ENCODE peak calls at places on chromosomes 1 and 21, in seven cellular contexts. One of them, this sample, is unnamed.

GRCh38 chr1:15128520-15129313 is 24.8 kb upstream of the TMEM51 start:
- DNase-seq in SW480: peak; percentile 69
- DNase-seq in IMR-90: peak; percentile 65
- DNase-seq in activated CD4-positive, alpha-beta T cell treated with anti-CD3 and anti-CD28 coated beads, Interleukin-2, amount 10 ng/mL, durations not matched to agents 7 days and 5 days: peak; percentile 72
- DNase-seq in anterior cingulate cortex: peak; percentile 25
- DNase-seq in NCI-H1105: peak; percentile 28
- DNase-seq in keratinocyte: no peak
- DNase-seq in this sample: no peak

GRCh38 chr1:65904681-65905083 is 112.0 kb downstream of the PDE4B start:
- DNase-seq in keratinocyte: no peak
- DNase-seq in NCI-H1105: no peak
- DNase-seq in IMR-90: peak; percentile 46
- DNase-seq in anterior cingulate cortex: no peak
- DNase-seq in SW480: no peak
- DNase-seq in activated CD4-positive, alpha-beta T cell treated with anti-CD3 and anti-CD28 coated beads, Interleukin-2, amount 10 ng/mL, durations not matched to agents 7 days and 5 days: no peak
- DNase-seq in this sample: no peak

GRCh38 chr1:10785855-10786638 is 10.4 kb downstream of the CASZ1 start:
- DNase-seq in keratinocyte: no peak
- DNase-seq in SW480: no peak
- DNase-seq in NCI-H1105: no peak
- DNase-seq in activated CD4-positive, alpha-beta T cell treated with anti-CD3 and anti-CD28 coated beads, Interleukin-2, amount 10 ng/mL, durations not matched to agents 7 days and 5 days: no peak
- DNase-seq in IMR-90: no peak
- DNase-seq in anterior cingulate cortex: no peak
- DNase-seq in this sample: no peak

GRCh38 chr1:89261926-89262540 is 10.6 kb downstream of the GBP5 start:
- DNase-seq in anterior cingulate cortex: peak; percentile 4
- DNase-seq in NCI-H1105: peak; percentile 87
- DNase-seq in SW480: no peak
- DNase-seq in keratinocyte: no peak
- DNase-seq in activated CD4-positive, alpha-beta T cell treated with anti-CD3 and anti-CD28 coated beads, Interleukin-2, amount 10 ng/mL, durations not matched to agents 7 days and 5 days: no peak
- DNase-seq in IMR-90: no peak
- DNase-seq in this sample: no peak

GRCh38 chr1:2255420-2256369 is 27.6 kb downstream of the SKI start:
- DNase-seq in activated CD4-positive, alpha-beta T cell treated with anti-CD3 and anti-CD28 coated beads, Interleukin-2, amount 10 ng/mL, durations not matched to agents 7 days and 5 days: peak; percentile 88
- DNase-seq in SW480: peak; percentile 74
- DNase-seq in IMR-90: peak; percentile 73
- DNase-seq in NCI-H1105: no peak
- DNase-seq in keratinocyte: peak; percentile 44
- DNase-seq in anterior cingulate cortex: no peak
- DNase-seq in this sample: peak; percentile 0

GRCh38 chr1:91552091-91552490 is 51.4 kb downstream of the CDC7 start:
- DNase-seq in anterior cingulate cortex: no peak
- DNase-seq in keratinocyte: no peak
- DNase-seq in IMR-90: peak; percentile 43
- DNase-seq in SW480: no peak
- DNase-seq in activated CD4-positive, alpha-beta T cell treated with anti-CD3 and anti-CD28 coated beads, Interleukin-2, amount 10 ng/mL, durations not matched to agents 7 days and 5 days: no peak
- DNase-seq in NCI-H1105: no peak
- DNase-seq in this sample: no peak

GRCh38 chr1:230832466-230832865 is 35.9 kb downstream of the C1orf198 start:
- DNase-seq in IMR-90: no peak
- DNase-seq in SW480: no peak
- DNase-seq in anterior cingulate cortex: no peak
- DNase-seq in keratinocyte: no peak
- DNase-seq in activated CD4-positive, alpha-beta T cell treated with anti-CD3 and anti-CD28 coated beads, Interleukin-2, amount 10 ng/mL, durations not matched to agents 7 days and 5 days: no peak
- DNase-seq in NCI-H1105: no peak
- DNase-seq in this sample: no peak

GRCh38 chr1:55938376-55938850 is 641.0 kb downstream of the PLPP3 start:
- DNase-seq in SW480: no peak
- DNase-seq in activated CD4-positive, alpha-beta T cell treated with anti-CD3 and anti-CD28 coated beads, Interleukin-2, amount 10 ng/mL, durations not matched to agents 7 days and 5 days: no peak
- DNase-seq in anterior cingulate cortex: no peak
- DNase-seq in IMR-90: no peak
- DNase-seq in NCI-H1105: no peak
- DNase-seq in keratinocyte: no peak
- DNase-seq in this sample: no peak

GRCh38 chr1:67674260-67675011 is 10.6 kb upstream of the GADD45A start:
- DNase-seq in anterior cingulate cortex: no peak
- DNase-seq in activated CD4-positive, alpha-beta T cell treated with anti-CD3 and anti-CD28 coated beads, Interleukin-2, amount 10 ng/mL, durations not matched to agents 7 days and 5 days: peak; percentile 60
- DNase-seq in NCI-H1105: peak; percentile 68
- DNase-seq in keratinocyte: no peak
- DNase-seq in IMR-90: peak; percentile 76
- DNase-seq in SW480: peak; percentile 69
- DNase-seq in this sample: peak; percentile 13

GRCh38 chr1:48203287-48203900 is 19.1 kb upstream of the SLC5A9 start:
- DNase-seq in NCI-H1105: peak; percentile 23
- DNase-seq in SW480: peak; percentile 44
- DNase-seq in activated CD4-positive, alpha-beta T cell treated with anti-CD3 and anti-CD28 coated beads, Interleukin-2, amount 10 ng/mL, durations not matched to agents 7 days and 5 days: no peak
- DNase-seq in anterior cingulate cortex: no peak
- DNase-seq in IMR-90: peak; percentile 22
- DNase-seq in keratinocyte: no peak
- DNase-seq in this sample: peak; percentile 56

GRCh38 chr1:119160851-119161250 is 20.4 kb upstream of the WARS2 start:
- DNase-seq in activated CD4-positive, alpha-beta T cell treated with anti-CD3 and anti-CD28 coated beads, Interleukin-2, amount 10 ng/mL, durations not matched to agents 7 days and 5 days: no peak
- DNase-seq in NCI-H1105: no peak
- DNase-seq in SW480: no peak
- DNase-seq in keratinocyte: no peak
- DNase-seq in IMR-90: peak; percentile 73
- DNase-seq in anterior cingulate cortex: no peak
- DNase-seq in this sample: no peak

GRCh38 chr1:915295-916172 is 8.2 kb upstream of the SAMD11 start:
- DNase-seq in activated CD4-positive, alpha-beta T cell treated with anti-CD3 and anti-CD28 coated beads, Interleukin-2, amount 10 ng/mL, durations not matched to agents 7 days and 5 days: no peak
- DNase-seq in IMR-90: no peak
- DNase-seq in keratinocyte: no peak
- DNase-seq in anterior cingulate cortex: no peak
- DNase-seq in NCI-H1105: no peak
- DNase-seq in SW480: no peak
- DNase-seq in this sample: no peak

GRCh38 chr1:30955448-30956015 is 47.0 kb upstream of the SDC3 start:
- DNase-seq in NCI-H1105: no peak
- DNase-seq in activated CD4-positive, alpha-beta T cell treated with anti-CD3 and anti-CD28 coated beads, Interleukin-2, amount 10 ng/mL, durations not matched to agents 7 days and 5 days: no peak
- DNase-seq in IMR-90: peak; percentile 47
- DNase-seq in keratinocyte: no peak
- DNase-seq in anterior cingulate cortex: no peak
- DNase-seq in SW480: no peak
- DNase-seq in this sample: no peak

GRCh38 chr1:204254031-204254661 is 40.4 kb upstream of the GOLT1A start:
- DNase-seq in activated CD4-positive, alpha-beta T cell treated with anti-CD3 and anti-CD28 coated beads, Interleukin-2, amount 10 ng/mL, durations not matched to agents 7 days and 5 days: no peak
- DNase-seq in IMR-90: peak; percentile 73
- DNase-seq in NCI-H1105: no peak
- DNase-seq in SW480: no peak
- DNase-seq in keratinocyte: no peak
- DNase-seq in anterior cingulate cortex: no peak
- DNase-seq in this sample: no peak

GRCh38 chr21:33042812-33043211 is 17.1 kb downstream of the OLIG2 start:
- DNase-seq in activated CD4-positive, alpha-beta T cell treated with anti-CD3 and anti-CD28 coated beads, Interleukin-2, amount 10 ng/mL, durations not matched to agents 7 days and 5 days: no peak
- DNase-seq in keratinocyte: no peak
- DNase-seq in NCI-H1105: peak; percentile 24
- DNase-seq in anterior cingulate cortex: no peak
- DNase-seq in SW480: peak; percentile 63
- DNase-seq in IMR-90: peak; percentile 97
- DNase-seq in this sample: no peak

GRCh38 chr1:246609632-246610031 is 43.4 kb downstream of the CNST start:
- DNase-seq in anterior cingulate cortex: no peak
- DNase-seq in activated CD4-positive, alpha-beta T cell treated with anti-CD3 and anti-CD28 coated beads, Interleukin-2, amount 10 ng/mL, durations not matched to agents 7 days and 5 days: no peak
- DNase-seq in NCI-H1105: no peak
- DNase-seq in SW480: no peak
- DNase-seq in keratinocyte: no peak
- DNase-seq in IMR-90: no peak
- DNase-seq in this sample: no peak

GRCh38 chr1:244833734-244834595 is 1.5 kb upstream of the COX20 start:
- DNase-seq in SW480: peak; percentile 98
- DNase-seq in IMR-90: peak; percentile 69
- DNase-seq in keratinocyte: no peak
- DNase-seq in activated CD4-positive, alpha-beta T cell treated with anti-CD3 and anti-CD28 coated beads, Interleukin-2, amount 10 ng/mL, durations not matched to agents 7 days and 5 days: peak; percentile 47
- DNase-seq in anterior cingulate cortex: peak; percentile 49
- DNase-seq in NCI-H1105: peak; percentile 33
- DNase-seq in this sample: peak; percentile 72

GRCh38 chr21:35128526-35128925 is 79.4 kb upstream of the RUNX1 start:
- DNase-seq in SW480: no peak
- DNase-seq in activated CD4-positive, alpha-beta T cell treated with anti-CD3 and anti-CD28 coated beads, Interleukin-2, amount 10 ng/mL, durations not matched to agents 7 days and 5 days: no peak
- DNase-seq in keratinocyte: no peak
- DNase-seq in IMR-90: no peak
- DNase-seq in NCI-H1105: no peak
- DNase-seq in anterior cingulate cortex: no peak
- DNase-seq in this sample: no peak

GRCh38 chr1:238252033-238252802 is 361.5 kb upstream of the ZP4 start:
- DNase-seq in NCI-H1105: no peak
- DNase-seq in IMR-90: peak; percentile 33
- DNase-seq in activated CD4-positive, alpha-beta T cell treated with anti-CD3 and anti-CD28 coated beads, Interleukin-2, amount 10 ng/mL, durations not matched to agents 7 days and 5 days: peak; percentile 32
- DNase-seq in anterior cingulate cortex: peak; percentile 20
- DNase-seq in keratinocyte: no peak
- DNase-seq in SW480: peak; percentile 54
- DNase-seq in this sample: peak; percentile 25

GRCh38 chr1:235088907-235089306 is 39.7 kb downstream of the TOMM20 start:
- DNase-seq in anterior cingulate cortex: no peak
- DNase-seq in keratinocyte: no peak
- DNase-seq in NCI-H1105: no peak
- DNase-seq in activated CD4-positive, alpha-beta T cell treated with anti-CD3 and anti-CD28 coated beads, Interleukin-2, amount 10 ng/mL, durations not matched to agents 7 days and 5 days: no peak
- DNase-seq in SW480: no peak
- DNase-seq in IMR-90: no peak
- DNase-seq in this sample: no peak

GRCh38 chr1:161082483-161082882 is 6.9 kb downstream of the NECTIN4 start:
- DNase-seq in SW480: no peak
- DNase-seq in NCI-H1105: no peak
- DNase-seq in anterior cingulate cortex: no peak
- DNase-seq in keratinocyte: no peak
- DNase-seq in activated CD4-positive, alpha-beta T cell treated with anti-CD3 and anti-CD28 coated beads, Interleukin-2, amount 10 ng/mL, durations not matched to agents 7 days and 5 days: no peak
- DNase-seq in IMR-90: no peak
- DNase-seq in this sample: no peak

GRCh38 chr21:38798481-38798882 is 7.2 kb upstream of the ETS2 start:
- DNase-seq in keratinocyte: peak; percentile 83
- DNase-seq in SW480: peak; percentile 89
- DNase-seq in anterior cingulate cortex: no peak
- DNase-seq in activated CD4-positive, alpha-beta T cell treated with anti-CD3 and anti-CD28 coated beads, Interleukin-2, amount 10 ng/mL, durations not matched to agents 7 days and 5 days: no peak
- DNase-seq in NCI-H1105: peak; percentile 22
- DNase-seq in IMR-90: no peak
- DNase-seq in this sample: no peak

This sample was measured in NCI-H774.